ENCODE peak calls at places on chromosomes 13 and 19, in six cellular contexts. U, K, L, M, J and X are unnamed samples.

GRCh38 chr13:98307392-98307743 is 130.3 kb upstream of the RNF113B start:
- DNase-seq in U (no peak), K (no peak), L (no peak), M (no peak), J (no peak), X (no peak)

GRCh38 chr19:15860522-15860921 is 37.4 kb downstream of the CYP4F2 start:
- DNase-seq in U (no peak), K (no peak), L (no peak), M (no peak), J (no peak), X (no peak)

GRCh38 chr19:2239771-2240770 is 3.4 kb downstream of the SF3A2 start:
- DNase-seq in U (no peak), K (no peak), L (no peak), M (peak), J (peak), X (no peak)

GRCh38 chr13:35953537-35954206 is 177.5 kb downstream of the DCLK1 start:
- DNase-seq in U (no peak), K (peak), L (peak), M (peak), J (peak), X (peak)

GRCh38 chr13:44093607-44094583 is 214.2 kb downstream of the LACC1 start:
- DNase-seq in U (no peak), K (no peak), L (no peak), M (no peak), J (no peak), X (no peak)

GRCh38 chr13:29802621-29803020 is 47.8 kb downstream of the UBL3 start:
- DNase-seq in U (no peak), K (no peak), L (no peak), M (no peak), J (no peak), X (no peak)

GRCh38 chr19:1181606-1182005 is 7.5 kb upstream of the SBNO2 start:
- DNase-seq in U (no peak), K (no peak), L (no peak), M (no peak), J (no peak), X (peak)

GRCh38 chr13:33123066-33123940 is 107.1 kb downstream of the KL start:
- DNase-seq in U (no peak), K (no peak), L (no peak), M (no peak), J (peak), X (peak)

GRCh38 chr19:10552596-10553053 is 8.9 kb downstream of the ATG4D start:
- DNase-seq in U (peak), K (no peak), L (no peak), M (peak), J (no peak), X (no peak)

GRCh38 chr13:99655351-99656091 is 154.2 kb downstream of the TM9SF2 start:
- DNase-seq in U (peak), K (no peak), L (no peak), M (peak), J (no peak), X (no peak)

GRCh38 chr19:14089662-14090508 is 666 bp downstream of the SAMD1 start:
- DNase-seq in U (peak), K (peak), L (no peak), M (no peak), J (peak), X (peak)

GRCh38 chr19:32902448-32902847 is 32.9 kb upstream of the SLC7A9 start:
- DNase-seq in U (no peak), K (no peak), L (no peak), M (no peak), J (no peak), X (no peak)